ENCODE peak calls at places on chromosomes 2 and 18, in eight cellular contexts. B, D, N, S, Y, T, Q and F are unnamed samples.

GRCh38 chr2:208781166-208781565 is 374.6 kb downstream of the PTH2R start:
- DNase-seq in N (no peak), Q (no peak), S (no peak), T (no peak), D (no peak), B (no peak), Y (no peak), F (no peak)

GRCh38 chr18:36167692-36168218 is 19.5 kb upstream of the MOCOS start:
- DNase-seq in B (no peak), N (no peak), S (no peak), D (no peak), Q (no peak), Y (no peak), T (no peak), F (no peak)

GRCh38 chr2:86139981-86140380 is 33.9 kb downstream of the PTCD3 start:
- DNase-seq in S (no peak), B (no peak), N (no peak), D (no peak), Y (no peak), T (no peak), Q (no peak), F (no peak)

GRCh38 chr2:47876912-47877311 is 29.4 kb downstream of the FBXO11 start:
- DNase-seq in B (no peak), D (no peak), T (no peak), N (no peak), Q (no peak), Y (no peak), S (no peak), F (no peak)

GRCh38 chr2:12701786-12702660 is 14.7 kb upstream of the TRIB2 start:
- DNase-seq in B (no peak), Q (no peak), Y (peak), T (no peak), N (no peak), D (no peak), S (peak), F (no peak)

GRCh38 chr18:13222371-13223281 is 4.1 kb downstream of the LDLRAD4 start:
- DNase-seq in Y (peak), S (peak), Q (peak), T (no peak), N (peak), D (no peak), B (peak), F (no peak)

GRCh38 chr2:172704072-172704936 is 31.3 kb upstream of the RAPGEF4 start:
- DNase-seq in D (no peak), B (no peak), S (peak), Q (no peak), T (no peak), N (no peak), Y (peak), F (peak)

GRCh38 chr2:172173307-172173706 is 70.6 kb upstream of the DLX2 start:
- DNase-seq in N (no peak), Q (no peak), Y (no peak), D (no peak), T (no peak), S (no peak), B (no peak), F (no peak)

GRCh38 chr18:75727479-75727878 is 300.0 kb upstream of the SMIM21 start:
- DNase-seq in Y (peak), B (no peak), Q (peak), N (no peak), D (no peak), S (peak), T (peak), F (peak)

GRCh38 chr2:199484927-199485326 is 27.2 kb upstream of the SATB2 start:
- DNase-seq in Y (peak), N (no peak), T (peak), B (no peak), Q (no peak), S (no peak), D (no peak), F (no peak)

GRCh38 chr2:199488772-199489400 is 31.1 kb upstream of the SATB2 start:
- DNase-seq in Q (no peak), T (peak), B (peak), D (peak), N (no peak), S (peak), Y (peak), F (peak)

GRCh38 chr2:199480966-199481365 is 23.2 kb upstream of the SATB2 start:
- DNase-seq in S (no peak), T (no peak), Y (no peak), N (no peak), B (no peak), D (no peak), Q (no peak), F (no peak)

GRCh38 chr2:199490049-199490448 is 32.3 kb upstream of the SATB2 start:
- DNase-seq in D (no peak), Q (no peak), B (no peak), S (no peak), N (no peak), Y (no peak), T (no peak), F (no peak)

DNA sequence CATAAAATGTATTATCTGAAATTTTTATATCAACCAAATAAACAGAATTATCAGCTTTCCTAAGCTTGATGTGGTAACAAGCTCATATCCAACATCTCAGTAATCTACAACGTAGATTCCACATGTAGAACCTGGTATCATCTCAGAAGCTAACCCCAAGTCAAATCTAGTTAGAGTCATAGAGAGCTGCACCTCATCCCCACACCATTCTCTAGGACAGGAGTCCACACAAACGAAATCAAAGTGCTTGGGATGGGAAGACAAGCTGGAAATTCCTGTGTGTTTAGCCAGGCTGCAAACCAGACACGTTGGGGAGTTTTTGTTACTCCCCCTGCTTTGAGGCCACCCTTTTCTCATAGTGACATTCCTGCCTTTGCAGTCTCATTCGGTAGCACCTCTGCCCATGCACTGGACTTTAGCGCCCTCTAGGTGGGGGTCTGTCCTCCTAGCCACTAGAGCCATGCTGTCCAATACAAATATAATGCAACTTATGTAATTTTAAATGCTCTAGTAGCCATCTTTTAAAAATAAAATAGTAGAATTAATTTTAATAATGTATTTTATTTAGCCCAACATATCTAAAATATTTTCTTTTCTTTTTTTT is 28.1 kb upstream of the SATB2 start:
- DNase-seq in D (no peak), B (peak), S (peak), T (peak), N (peak), Y (peak), Q (peak), F (no peak)
- TF ChIP-seq CTCF in D (no peak), B (peak), S (peak), T (peak), N (peak), Y (peak), Q (no peak), F (peak)

GRCh38 chr2:238120463-238121298 is 17.8 kb upstream of the KLHL30 start:
- DNase-seq in B (peak), D (no peak), Q (peak), N (no peak), T (peak), Y (peak), S (no peak), F (no peak)
- TF ChIP-seq CTCF in B (peak), D (no peak), Q (no peak), N (no peak), T (no peak), Y (peak), S (no peak), F (no peak)

GRCh38 chr2:129299338-129299737 is 680.1 kb upstream of the RAB6C start:
- DNase-seq in Q (no peak), D (no peak), N (no peak), T (no peak), B (no peak), Y (no peak), S (no peak), F (no peak)

GRCh38 chr2:129296401-129297343 is 682.8 kb upstream of the RAB6C start:
- DNase-seq in D (no peak), T (no peak), Y (no peak), B (no peak), S (no peak), Q (no peak), N (no peak), F (no peak)

GRCh38 chr2:129299756-129300155 is 679.7 kb upstream of the RAB6C start:
- DNase-seq in N (no peak), Y (no peak), D (no peak), T (no peak), Q (no peak), S (no peak), B (no peak), F (no peak)

GRCh38 chr2:129300456-129300855 is 679.0 kb upstream of the RAB6C start:
- DNase-seq in Y (no peak), Q (no peak), D (no peak), B (no peak), T (no peak), N (no peak), S (no peak), F (no peak)

GRCh38 chr2:129297430-129297829 is 682.0 kb upstream of the RAB6C start:
- DNase-seq in Q (no peak), D (no peak), S (no peak), N (no peak), T (peak), Y (no peak), B (no peak), F (no peak)
- TF ChIP-seq CTCF in Q (no peak), D (no peak), S (no peak), N (no peak), T (no peak), Y (no peak), B (no peak), F (peak)

GRCh38 chr2:220071716-220072115 is 444.3 kb downstream of the SLC4A3 start:
- DNase-seq in T (no peak), S (no peak), N (no peak), B (no peak), Y (no peak), Q (no peak), D (no peak), F (no peak)
- TF ChIP-seq CTCF in T (no peak), S (no peak), N (no peak), B (no peak), Y (no peak), Q (no peak), D (no peak), F (no peak)

GRCh38 chr2:20653695-20654306 is 2.9 kb upstream of the HS1BP3 start:
- DNase-seq in B (peak), T (no peak), D (no peak), N (no peak), Y (no peak), S (no peak), Q (no peak), F (no peak)
- TF ChIP-seq CTCF in B (no peak), T (no peak), D (no peak), N (no peak), Y (no peak), S (no peak), Q (no peak), F (peak)

GRCh38 chr2:24169031-24169430 is 5.8 kb upstream of the FAM228A start:
- DNase-seq in Q (no peak), N (no peak), B (no peak), S (no peak), T (no peak), Y (no peak), D (no peak), F (no peak)

GRCh38 chr2:24160761-24161160 is 14.1 kb upstream of the FAM228A start:
- DNase-seq in N (no peak), T (no peak), Q (no peak), B (no peak), S (no peak), D (no peak), Y (no peak), F (no peak)

GRCh38 chr2:24162494-24162893 is 12.4 kb upstream of the FAM228A start:
- DNase-seq in Y (no peak), T (no peak), Q (no peak), D (no peak), B (no peak), N (no peak), S (no peak), F (no peak)

GRCh38 chr2:24163186-24163585 is 11.7 kb upstream of the FAM228A start:
- DNase-seq in Q (no peak), T (no peak), Y (no peak), N (no peak), S (no peak), D (no peak), B (no peak), F (no peak)

GRCh38 chr2:24164416-24164973 is 10.4 kb upstream of the FAM228A start:
- DNase-seq in B (no peak), N (no peak), D (peak), Y (peak), T (peak), Q (peak), S (no peak), F (peak)
- TF ChIP-seq CTCF in B (peak), N (peak), D (peak), Y (peak), T (peak), Q (peak), S (peak), F (peak)